ENCODE peak calls at places on chromosome 16, in six cellular contexts. F is activated naive CD4-positive, alpha-beta T cell; Z is H54; B is central memory CD4-positive, alpha-beta T cell; Y is activated T-cell treated with anti-CD3 and anti-CD28 coated beads for 1 hour; V is astrocyte of the spinal cord. S is an unnamed sample.

GRCh38 chr16:53094013-53094630 is 39.3 kb downstream of the CHD9 start:
- DNase-seq in Z (peak; percentile 62), Y (no peak), B (peak; percentile 29), F (no peak), V (peak; percentile 56), S (peak; percentile 74)

GRCh38 chr16:9260665-9261064 is 169.2 kb downstream of the HAPSTR1 start:
- DNase-seq in F (no peak), Z (no peak), V (no peak), Y (no peak), B (no peak), S (no peak)

GRCh38 chr16:65834680-65835079 is 531.8 kb upstream of the CDH5 start:
- DNase-seq in Y (no peak), Z (no peak), V (no peak), F (no peak), B (no peak), S (no peak)

GRCh38 chr16:8885674-8886592 is 3.8 kb downstream of the LITAFD start:
- DNase-seq in Z (peak; percentile 66), V (peak; percentile 40), B (no peak), Y (no peak), F (no peak), S (no peak)

GRCh38 chr16:72847187-72848044 is 200.5 kb downstream of the ZFHX3 start:
- DNase-seq in B (no peak), Z (peak; percentile 26), V (peak; percentile 34), F (no peak), Y (no peak), S (peak; percentile 76)

GRCh38 chr16:2490190-2491105 is 15.5 kb downstream of the TBC1D24 start:
- DNase-seq in F (no peak), B (no peak), Y (no peak), Z (no peak), V (no peak), S (no peak)

GRCh38 chr16:64738321-64738960 is 383.4 kb downstream of the CDH11 start:
- DNase-seq in B (no peak), F (no peak), V (peak; percentile 73), Z (no peak), Y (no peak), S (no peak)

GRCh38 chr16:81471882-81472281 is 27.3 kb downstream of the CMIP start:
- DNase-seq in V (no peak), Y (no peak), B (no peak), Z (no peak), F (no peak), S (no peak)

GRCh38 chr16:48118841-48119240 is 37.0 kb downstream of the ABCC12 start:
- DNase-seq in Z (no peak), Y (no peak), F (no peak), V (no peak), B (no peak), S (no peak)

GRCh38 chr16:1788708-1789100 is 4.8 kb downstream of the IGFALS start:
- DNase-seq in Z (no peak), Y (no peak), F (no peak), B (no peak), V (no peak), S (no peak)

GRCh38 chr16:65543781-65544740 is 422.2 kb upstream of the CDH11 start:
- DNase-seq in V (no peak), Z (no peak), Y (no peak), F (no peak), B (no peak), S (no peak)

GRCh38 chr16:68272501-68273209 is 8.3 kb downstream of the SLC7A6 start:
- DNase-seq in V (no peak), Z (no peak), B (peak; percentile 75), F (no peak), Y (peak; percentile 57), S (no peak)

GRCh38 chr16:76797457-76797856 is 393.5 kb upstream of the MON1B start:
- DNase-seq in B (no peak), Y (no peak), F (no peak), V (no peak), Z (no peak), S (no peak)

GRCh38 chr16:61324044-61324443 is 712.2 kb downstream of the CDH8 start:
- DNase-seq in Z (no peak), F (no peak), B (no peak), V (no peak), Y (no peak), S (no peak)

GRCh38 chr16:66618588-66618987 is 14.1 kb downstream of the CMTM3 start:
- DNase-seq in B (no peak), F (no peak), V (peak; percentile 98), Y (no peak), Z (peak; percentile 82), S (peak; percentile 26)

GRCh38 chr16:3094289-3095027 is 4.6 kb downstream of the ZSCAN10 start:
- DNase-seq in Z (peak; percentile 77), B (peak; percentile 61), F (no peak), Y (no peak), V (peak; percentile 27), S (no peak)

GRCh38 chr16:57966133-57966805 is 4.7 kb downstream of the CNGB1 start:
- DNase-seq in V (no peak), B (no peak), Y (no peak), Z (no peak), F (no peak), S (no peak)

GRCh38 chr16:17301593-17302135 is 169.1 kb downstream of the XYLT1 start:
- DNase-seq in V (no peak), Y (no peak), B (no peak), F (no peak), Z (no peak), S (no peak)

GRCh38 chr16:67541391-67542263 is 13.0 kb downstream of the RIPOR1 start:
- DNase-seq in Y (no peak), V (peak; percentile 58), F (no peak), B (no peak), Z (no peak), S (peak; percentile 58)

GRCh38 chr16:85326794-85327181 is 214.5 kb upstream of the CIBAR2 start:
- DNase-seq in B (no peak), F (no peak), Z (no peak), V (no peak), Y (no peak), S (no peak)

GRCh38 chr16:456891-457483 is 31.5 kb downstream of the RAB11FIP3 start:
- DNase-seq in B (no peak), F (no peak), Z (no peak), Y (no peak), V (peak; percentile 38), S (no peak)

GRCh38 chr16:63461248-63461841 is 1425.1 kb upstream of the CDH8 start:
- DNase-seq in Z (no peak), F (no peak), B (no peak), V (peak; percentile 56), Y (no peak), S (peak; percentile 38)

GRCh38 chr16:82432261-82432660 is 194.5 kb upstream of the CDH13 start:
- DNase-seq in V (no peak), Z (peak; percentile 12), F (no peak), Y (no peak), B (no peak), S (no peak)

GRCh38 chr16:1613728-1614225 is 1.6 kb downstream of the CRAMP1 start:
- DNase-seq in Z (peak; percentile 48), V (no peak), Y (no peak), F (no peak), B (no peak), S (no peak)